ENCODE peak calls at places on chromosomes 11 and 22, in four cellular contexts. N, V, I and Y are unnamed samples.
A peak's percentile ranks its signal among the peaks of the same experiment; 100 is the strongest.

GRCh38 chr22:32528316-32528715 is 53.7 kb downstream of the FBXO7 start:
- DNase-seq in I (no peak), N (no peak), V (no peak), Y (no peak)

GRCh38 chr11:48034926-48035876 is 54.8 kb downstream of the PTPRJ start:
- DNase-seq in V (no peak), N (no peak), I (no peak), Y (no peak)

GRCh38 chr11:88849368-88849767 is 216.4 kb downstream of the GRM5 start:
- DNase-seq in V (no peak), N (no peak), I (no peak), Y (no peak)

GRCh38 chr11:59174664-59175033 is 2.7 kb downstream of the DTX4 start:
- DNase-seq in N (no peak), V (peak; percentile 68), I (no peak), Y (no peak)

GRCh38 chr22:20648306-20648903 is 125.5 kb upstream of the SERPIND1 start:
- DNase-seq in V (no peak), I (peak; percentile 16), N (no peak), Y (no peak)

GRCh38 chr11:6570691-6571427 is 32.6 kb downstream of the RRP8 start:
- DNase-seq in I (no peak), N (no peak), V (no peak), Y (no peak)

GRCh38 chr22:44337658-44338004 is 24.9 kb upstream of the SHISAL1 start:
- DNase-seq in N (no peak), I (peak; percentile 43), V (no peak), Y (no peak)

GRCh38 chr11:77189588-77190210 is 61.7 kb downstream of the MYO7A start:
- DNase-seq in V (no peak), I (no peak), N (no peak), Y (no peak)

GRCh38 chr22:42308887-42309468 is 38.5 kb upstream of the TCF20 start:
- DNase-seq in N (no peak), V (peak; percentile 43), I (no peak), Y (peak; percentile 79)

GRCh38 chr11:123239371-123240150 is 44.5 kb upstream of the CLMP start:
- DNase-seq in N (no peak), I (no peak), V (no peak), Y (no peak)

GRCh38 chr22:46564084-46564714 is 26.8 kb upstream of the CELSR1 start:
- DNase-seq in I (no peak), N (no peak), V (no peak), Y (peak; percentile 81)

GRCh38 chr11:1762537-1763302 is 1.0 kb downstream of the CTSD start:
- DNase-seq in V (peak; percentile 83), N (no peak), I (peak; percentile 68), Y (no peak)

GRCh38 chr11:125381499-125381898 is 114.6 kb downstream of the FEZ1 start:
- DNase-seq in N (no peak), I (no peak), V (no peak), Y (no peak)

GRCh38 chr11:82557274-82557673 is 176.4 kb downstream of the FAM181B start:
- DNase-seq in I (no peak), V (no peak), N (peak; percentile 23), Y (no peak)

GRCh38 chr11:33868646-33869461 is 23.0 kb downstream of the LMO2 start:
- DNase-seq in I (peak; percentile 68), V (no peak), N (no peak), Y (no peak)

GRCh38 chr22:18973264-18974031 is 37.4 kb upstream of the PRODH start:
- DNase-seq in N (no peak), I (no peak), V (no peak), Y (no peak)

GRCh38 chr11:65787649-65788622 is 1.1 kb downstream of the OVOL1 start:
- DNase-seq in V (no peak), N (no peak), I (peak; percentile 65), Y (peak; percentile 70)

GRCh38 chr11:97794876-97795275 is 1225.9 kb upstream of the CNTN5 start:
- DNase-seq in V (no peak), I (no peak), N (no peak), Y (no peak)

GRCh38 chr11:72712168-72712721 is 38.0 kb upstream of the PDE2A start:
- DNase-seq in V (no peak), N (no peak), I (no peak), Y (peak; percentile 52)

GRCh38 chr22:22091400-22091878 is 108.9 kb upstream of the TOP3B start:
- DNase-seq in I (no peak), V (no peak), N (no peak), Y (no peak)

GRCh38 chr22:17431179-17431578 is 61.9 kb downstream of the CECR2 start:
- DNase-seq in V (no peak), I (no peak), N (no peak), Y (no peak)

GRCh38 chr22:46055176-46055850 is 78.4 kb upstream of the WNT7B start:
- DNase-seq in I (no peak), N (no peak), V (no peak), Y (peak; percentile 51)

GRCh38 chr11:97856666-97857065 is 1164.1 kb upstream of the CNTN5 start:
- DNase-seq in V (no peak), I (no peak), N (no peak), Y (no peak)

DNA sequence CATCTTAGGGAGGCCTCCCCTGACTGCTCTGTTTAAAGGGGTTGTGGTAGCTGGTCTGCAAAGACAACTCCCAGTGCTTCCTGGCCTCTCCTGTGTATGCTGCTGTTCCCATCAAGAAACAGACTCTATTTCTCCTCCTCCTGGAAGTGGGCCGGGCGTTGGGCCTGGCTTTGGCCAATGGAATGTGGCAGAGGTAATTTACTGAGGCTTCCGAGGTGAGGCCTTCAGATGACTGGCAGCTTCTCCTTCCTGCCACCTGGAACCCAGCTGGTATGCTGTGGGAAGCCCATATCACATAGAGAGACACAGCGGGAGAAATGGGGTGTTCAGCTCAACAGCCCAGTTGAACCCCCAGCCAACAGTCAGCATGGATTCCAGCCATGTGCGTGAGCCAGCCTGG is 25.1 kb upstream of the EIF3D start:
- DNase-seq in V (no peak), N (no peak), I (no peak), Y (no peak)
- TF ChIP-seq NFIC in V (no peak), N (no peak), I (no peak), Y (no peak)

GRCh38 chr11:61259363-61259762 is 18.4 kb downstream of the PGA5 start:
- DNase-seq in V (no peak), I (no peak), N (no peak), Y (no peak)

GRCh38 chr11:61256710-61257482 is 15.9 kb downstream of the PGA5 start:
- DNase-seq in V (no peak), I (no peak), N (no peak), Y (no peak)

GRCh38 chr11:61264371-61264770 is 23.4 kb downstream of the PGA5 start:
- DNase-seq in N (no peak), I (no peak), V (no peak), Y (no peak)

GRCh38 chr11:61254403-61255025 is 13.5 kb downstream of the PGA5 start:
- DNase-seq in V (peak; percentile 57), I (peak; percentile 86), N (peak; percentile 25), Y (peak; percentile 76)

GRCh38 chr11:61258546-61258945 is 17.6 kb downstream of the PGA5 start:
- DNase-seq in I (no peak), V (no peak), N (no peak), Y (no peak)
- TF ChIP-seq NFIC in I (no peak), V (no peak), N (no peak), Y (no peak)

DNA sequence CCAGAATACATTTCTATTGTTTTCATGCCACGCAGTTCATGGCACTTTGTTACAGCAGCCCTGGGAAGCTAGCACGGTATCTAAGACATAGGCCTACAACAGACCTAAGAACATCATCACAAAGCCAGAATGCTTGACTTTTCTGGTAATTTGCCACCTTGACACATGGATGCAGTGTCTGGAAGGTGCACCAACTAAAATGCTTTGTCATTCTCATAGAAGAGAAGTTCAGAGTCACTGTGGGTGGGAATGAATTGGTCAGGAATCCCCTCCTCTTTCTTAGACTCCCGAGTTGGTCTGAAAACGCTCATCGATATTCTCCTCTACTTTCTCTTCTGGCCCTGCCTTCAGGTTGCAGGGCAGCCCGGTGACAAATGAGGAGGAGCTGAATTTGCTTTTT is 121.5 kb downstream of the COMMD9 start:
- DNase-seq in N (no peak), V (no peak), I (no peak), Y (no peak)
- TF ChIP-seq NFIC in N (no peak), V (no peak), I (no peak), Y (no peak)

GRCh38 chr11:64437426-64437825 is 78.5 kb downstream of the RPS6KA4 start:
- DNase-seq in N (no peak), I (no peak), V (no peak), Y (no peak)
- TF ChIP-seq NFIC in N (no peak), I (no peak), V (no peak), Y (no peak)

DNA sequence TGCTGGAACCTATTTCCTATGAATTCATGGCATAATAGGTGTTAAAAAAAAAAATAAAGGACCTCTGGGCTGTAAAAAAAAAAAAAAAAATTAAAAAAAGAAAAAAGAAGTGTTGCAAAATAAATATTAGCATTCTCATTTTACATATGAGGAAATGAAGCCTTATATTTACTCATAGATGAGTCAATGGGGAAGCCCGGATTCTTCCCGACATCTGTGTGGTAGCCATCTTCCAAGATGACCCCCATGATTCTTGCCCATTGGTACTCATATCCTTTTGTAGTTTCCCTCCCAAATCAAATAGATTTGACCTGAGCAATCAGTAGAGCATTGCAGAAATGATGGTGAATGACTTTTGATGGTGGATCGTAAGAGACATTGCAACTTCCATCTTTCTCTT is 3.0 kb upstream of the SWAP70 start:
- DNase-seq in N (no peak), I (no peak), V (no peak), Y (no peak)
- TF ChIP-seq NFIC in N (no peak), I (no peak), V (no peak), Y (no peak)